ENCODE peak calls at places on chromosome 13, in ten cellular contexts. One of them, this sample, is unnamed.

GRCh38 chr13:45007225-45007624 is 17.9 kb downstream of the GPALPP1 start:
- DNase-seq in suprapubic skin: no peak
- DNase-seq in esophagus squamous epithelium: no peak
- DNase-seq in testis: no peak
- DNase-seq in uterus: no peak
- DNase-seq in body of pancreas: no peak
- DNase-seq in HCT116: no peak
- DNase-seq in A549: no peak
- DNase-seq in Peyer's patch: no peak
- DNase-seq in thyroid gland: no peak
- DNase-seq in this sample: no peak

GRCh38 chr13:93878675-93879074 is 600.8 kb downstream of the DCT start:
- DNase-seq in body of pancreas: no peak
- DNase-seq in Peyer's patch: no peak
- DNase-seq in thyroid gland: no peak
- DNase-seq in HCT116: no peak
- DNase-seq in testis: no peak
- DNase-seq in A549: no peak
- DNase-seq in suprapubic skin: no peak
- DNase-seq in uterus: no peak
- DNase-seq in esophagus squamous epithelium: no peak
- DNase-seq in this sample: no peak

GRCh38 chr13:81726037-81726726 is 1385.3 kb upstream of the SPRY2 start:
- DNase-seq in suprapubic skin: no peak
- DNase-seq in body of pancreas: no peak
- DNase-seq in testis: no peak
- DNase-seq in A549: no peak
- DNase-seq in thyroid gland: no peak
- DNase-seq in uterus: no peak
- DNase-seq in HCT116: no peak
- DNase-seq in Peyer's patch: no peak
- DNase-seq in esophagus squamous epithelium: no peak
- DNase-seq in this sample: no peak

GRCh38 chr13:98977568-98978270 is at the start of gene DOCK9:
- DNase-seq in Peyer's patch: no peak
- DNase-seq in testis: peak; percentile 79
- DNase-seq in HCT116: no peak
- DNase-seq in uterus: peak; percentile 39
- DNase-seq in body of pancreas: peak; percentile 68
- DNase-seq in A549: no peak
- DNase-seq in thyroid gland: peak; percentile 80
- DNase-seq in suprapubic skin: peak; percentile 75
- DNase-seq in esophagus squamous epithelium: no peak
- DNase-seq in this sample: peak; percentile 91

GRCh38 chr13:46621133-46621532 is 68.2 kb downstream of the LRCH1 start:
- DNase-seq in testis: no peak
- DNase-seq in A549: no peak
- DNase-seq in thyroid gland: no peak
- DNase-seq in suprapubic skin: no peak
- DNase-seq in body of pancreas: no peak
- DNase-seq in esophagus squamous epithelium: no peak
- DNase-seq in Peyer's patch: no peak
- DNase-seq in HCT116: no peak
- DNase-seq in uterus: no peak
- DNase-seq in this sample: no peak

GRCh38 chr13:94435604-94436226 is 43.8 kb downstream of the DCT start:
- DNase-seq in A549: peak; percentile 26
- DNase-seq in suprapubic skin: no peak
- DNase-seq in testis: no peak
- DNase-seq in HCT116: peak; percentile 34
- DNase-seq in esophagus squamous epithelium: no peak
- DNase-seq in body of pancreas: no peak
- DNase-seq in Peyer's patch: no peak
- DNase-seq in thyroid gland: no peak
- DNase-seq in uterus: no peak
- DNase-seq in this sample: no peak

GRCh38 chr13:50589139-50589538 is 254.4 kb downstream of the DLEU7 start:
- DNase-seq in body of pancreas: no peak
- DNase-seq in suprapubic skin: no peak
- DNase-seq in testis: no peak
- DNase-seq in HCT116: no peak
- DNase-seq in Peyer's patch: no peak
- DNase-seq in uterus: no peak
- DNase-seq in thyroid gland: peak; percentile 27
- DNase-seq in A549: no peak
- DNase-seq in esophagus squamous epithelium: no peak
- DNase-seq in this sample: no peak

GRCh38 chr13:43196171-43196611 is 172.8 kb downstream of the DNAJC15 start:
- DNase-seq in testis: peak; percentile 57
- DNase-seq in thyroid gland: no peak
- DNase-seq in body of pancreas: peak; percentile 5
- DNase-seq in A549: no peak
- DNase-seq in HCT116: no peak
- DNase-seq in uterus: peak; percentile 46
- DNase-seq in suprapubic skin: no peak
- DNase-seq in Peyer's patch: no peak
- DNase-seq in esophagus squamous epithelium: no peak
- DNase-seq in this sample: no peak

GRCh38 chr13:110853235-110853721 is 61.6 kb downstream of the ANKRD10 start:
- DNase-seq in Peyer's patch: no peak
- DNase-seq in A549: no peak
- DNase-seq in HCT116: no peak
- DNase-seq in suprapubic skin: no peak
- DNase-seq in uterus: peak; percentile 58
- DNase-seq in testis: no peak
- DNase-seq in thyroid gland: no peak
- DNase-seq in body of pancreas: no peak
- DNase-seq in esophagus squamous epithelium: no peak
- DNase-seq in this sample: no peak

GRCh38 chr13:42277618-42278276 is 5.8 kb downstream of the AKAP11 start:
- DNase-seq in testis: no peak
- DNase-seq in uterus: no peak
- DNase-seq in A549: no peak
- DNase-seq in esophagus squamous epithelium: no peak
- DNase-seq in body of pancreas: no peak
- DNase-seq in Peyer's patch: no peak
- DNase-seq in suprapubic skin: no peak
- DNase-seq in HCT116: no peak
- DNase-seq in thyroid gland: no peak
- DNase-seq in this sample: no peak

GRCh38 chr13:49292742-49293498 is 45.2 kb downstream of the CDADC1 start:
- DNase-seq in uterus: no peak
- DNase-seq in A549: no peak
- DNase-seq in esophagus squamous epithelium: no peak
- DNase-seq in body of pancreas: peak; percentile 33
- DNase-seq in suprapubic skin: no peak
- DNase-seq in testis: no peak
- DNase-seq in thyroid gland: peak; percentile 98
- DNase-seq in Peyer's patch: no peak
- DNase-seq in HCT116: no peak
- DNase-seq in this sample: no peak

GRCh38 chr13:32910530-32910929 is 105.7 kb upstream of the KL start:
- DNase-seq in thyroid gland: no peak
- DNase-seq in Peyer's patch: no peak
- DNase-seq in esophagus squamous epithelium: no peak
- DNase-seq in uterus: no peak
- DNase-seq in body of pancreas: no peak
- DNase-seq in HCT116: no peak
- DNase-seq in testis: no peak
- DNase-seq in suprapubic skin: no peak
- DNase-seq in A549: no peak
- DNase-seq in this sample: no peak
- H3K4me3 ChIP-seq in thyroid gland: no peak overlapping the region
- H3K4me3 ChIP-seq in Peyer's patch: no peak overlapping the region
- H3K4me3 ChIP-seq in esophagus squamous epithelium: no peak overlapping the region
- H3K4me3 ChIP-seq in uterus: no peak overlapping the region
- H3K4me3 ChIP-seq in body of pancreas: no peak overlapping the region
- H3K4me3 ChIP-seq in HCT116: no peak overlapping the region
- H3K4me3 ChIP-seq in testis: no peak overlapping the region
- H3K4me3 ChIP-seq in suprapubic skin: no peak overlapping the region
- H3K4me3 ChIP-seq in A549: no peak overlapping the region
- H3K4me3 ChIP-seq in this sample: no peak overlapping the region

GRCh38 chr13:33261426-33262068 is 24.0 kb downstream of the STARD13 start:
- DNase-seq in A549: no peak
- DNase-seq in HCT116: no peak
- DNase-seq in Peyer's patch: no peak
- DNase-seq in testis: no peak
- DNase-seq in suprapubic skin: no peak
- DNase-seq in body of pancreas: no peak
- DNase-seq in uterus: peak; percentile 35
- DNase-seq in esophagus squamous epithelium: no peak
- DNase-seq in thyroid gland: no peak
- DNase-seq in this sample: no peak

GRCh38 chr13:33262997-33263396 is 22.6 kb downstream of the STARD13 start:
- DNase-seq in suprapubic skin: no peak
- DNase-seq in uterus: no peak
- DNase-seq in testis: no peak
- DNase-seq in esophagus squamous epithelium: no peak
- DNase-seq in Peyer's patch: no peak
- DNase-seq in A549: no peak
- DNase-seq in body of pancreas: no peak
- DNase-seq in thyroid gland: no peak
- DNase-seq in HCT116: no peak
- DNase-seq in this sample: no peak

GRCh38 chr13:33262069-33262487 is 23.5 kb downstream of the STARD13 start:
- DNase-seq in esophagus squamous epithelium: no peak
- DNase-seq in body of pancreas: no peak
- DNase-seq in suprapubic skin: no peak
- DNase-seq in Peyer's patch: peak; percentile 79
- DNase-seq in HCT116: peak; percentile 66
- DNase-seq in thyroid gland: no peak
- DNase-seq in testis: no peak
- DNase-seq in A549: peak; percentile 21
- DNase-seq in uterus: peak; percentile 32
- DNase-seq in this sample: no peak

GRCh38 chr13:33263484-33263883 is 22.1 kb downstream of the STARD13 start:
- DNase-seq in HCT116: no peak
- DNase-seq in A549: no peak
- DNase-seq in Peyer's patch: no peak
- DNase-seq in testis: no peak
- DNase-seq in uterus: no peak
- DNase-seq in suprapubic skin: no peak
- DNase-seq in thyroid gland: peak; percentile 61
- DNase-seq in esophagus squamous epithelium: no peak
- DNase-seq in body of pancreas: no peak
- DNase-seq in this sample: no peak

DNA sequence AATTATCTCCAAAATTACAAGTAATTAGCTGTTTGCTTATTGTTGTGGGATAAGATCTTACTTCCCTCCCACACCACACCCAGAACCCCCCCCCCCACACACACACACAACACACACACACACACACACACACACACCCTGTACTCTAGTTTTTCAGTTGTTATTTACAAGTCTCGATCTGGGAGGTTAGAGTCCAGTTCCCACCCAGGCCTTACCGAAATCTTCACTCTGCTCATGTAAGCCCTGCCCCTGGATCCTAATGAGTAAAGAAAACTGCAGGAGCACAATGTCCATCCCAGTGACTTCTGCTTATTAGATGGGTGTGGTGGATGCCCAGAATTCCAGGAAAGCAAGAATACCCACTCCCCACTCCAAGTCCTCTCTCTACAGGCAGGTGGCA is 23.0 kb downstream of the STARD13 start:
- DNase-seq in HCT116: no peak
- DNase-seq in testis: no peak
- DNase-seq in body of pancreas: no peak
- DNase-seq in thyroid gland: no peak
- DNase-seq in Peyer's patch: no peak
- DNase-seq in esophagus squamous epithelium: no peak
- DNase-seq in A549: no peak
- DNase-seq in uterus: no peak
- DNase-seq in suprapubic skin: no peak
- DNase-seq in this sample: no peak
- TF ChIP-seq CTCF in HCT116: no peak
- TF ChIP-seq CTCF in testis: no peak
- TF ChIP-seq CTCF in body of pancreas: no peak
- TF ChIP-seq CTCF in thyroid gland: no peak
- TF ChIP-seq CTCF in Peyer's patch: no peak
- TF ChIP-seq CTCF in esophagus squamous epithelium: no peak
- TF ChIP-seq CTCF in A549: no peak
- TF ChIP-seq CTCF in uterus: no peak
- TF ChIP-seq CTCF in suprapubic skin: no peak
- TF ChIP-seq CTCF in this sample: no peak

GRCh38 chr13:109783815-109784589 is 2.4 kb downstream of the IRS2 start:
- DNase-seq in suprapubic skin: no peak
- DNase-seq in thyroid gland: no peak
- DNase-seq in A549: no peak
- DNase-seq in esophagus squamous epithelium: no peak
- DNase-seq in Peyer's patch: peak; percentile 56
- DNase-seq in body of pancreas: no peak
- DNase-seq in uterus: peak; percentile 17
- DNase-seq in HCT116: no peak
- DNase-seq in testis: no peak
- DNase-seq in this sample: no peak

GRCh38 chr13:109785141-109785891 is 1.1 kb downstream of the IRS2 start:
- DNase-seq in Peyer's patch: peak; percentile 67
- DNase-seq in suprapubic skin: peak; percentile 76
- DNase-seq in A549: no peak
- DNase-seq in testis: peak; percentile 55
- DNase-seq in esophagus squamous epithelium: no peak
- DNase-seq in thyroid gland: peak; percentile 93
- DNase-seq in uterus: peak; percentile 46
- DNase-seq in body of pancreas: peak; percentile 61
- DNase-seq in HCT116: no peak
- DNase-seq in this sample: peak; percentile 32

GRCh38 chr13:109783447-109783814 is 3.0 kb downstream of the IRS2 start:
- DNase-seq in esophagus squamous epithelium: no peak
- DNase-seq in Peyer's patch: no peak
- DNase-seq in body of pancreas: no peak
- DNase-seq in uterus: no peak
- DNase-seq in testis: no peak
- DNase-seq in HCT116: no peak
- DNase-seq in thyroid gland: no peak
- DNase-seq in suprapubic skin: no peak
- DNase-seq in A549: no peak
- DNase-seq in this sample: peak; percentile 85

GRCh38 chr13:109785892-109786450 is 412 bp downstream of the IRS2 start:
- DNase-seq in A549: no peak
- DNase-seq in thyroid gland: peak; percentile 43
- DNase-seq in Peyer's patch: no peak
- DNase-seq in uterus: no peak
- DNase-seq in suprapubic skin: no peak
- DNase-seq in HCT116: no peak
- DNase-seq in esophagus squamous epithelium: no peak
- DNase-seq in body of pancreas: peak; percentile 14
- DNase-seq in testis: peak; percentile 40
- DNase-seq in this sample: no peak

GRCh38 chr13:109784590-109785140 is 1.7 kb downstream of the IRS2 start:
- DNase-seq in testis: peak; percentile 84
- DNase-seq in thyroid gland: peak; percentile 81
- DNase-seq in HCT116: no peak
- DNase-seq in body of pancreas: peak; percentile 73
- DNase-seq in uterus: peak; percentile 79
- DNase-seq in A549: no peak
- DNase-seq in esophagus squamous epithelium: no peak
- DNase-seq in Peyer's patch: peak; percentile 84
- DNase-seq in suprapubic skin: peak; percentile 78
- DNase-seq in this sample: peak; percentile 93
- TF ChIP-seq POLR2A in testis: no peak
- TF ChIP-seq POLR2A in thyroid gland: peak; percentile 40
- TF ChIP-seq POLR2A in HCT116: no peak
- TF ChIP-seq POLR2A in body of pancreas: no peak
- TF ChIP-seq POLR2A in uterus: no peak
- TF ChIP-seq POLR2A in A549: no peak
- TF ChIP-seq POLR2A in esophagus squamous epithelium: no peak
- TF ChIP-seq POLR2A in Peyer's patch: no peak
- TF ChIP-seq POLR2A in suprapubic skin: no peak
- TF ChIP-seq POLR2A in this sample: no peak

GRCh38 chr13:30303269-30303668 is 4.1 kb downstream of the KATNAL1 start:
- DNase-seq in body of pancreas: no peak
- DNase-seq in A549: no peak
- DNase-seq in Peyer's patch: no peak
- DNase-seq in esophagus squamous epithelium: no peak
- DNase-seq in HCT116: no peak
- DNase-seq in thyroid gland: no peak
- DNase-seq in suprapubic skin: no peak
- DNase-seq in uterus: no peak
- DNase-seq in testis: no peak
- DNase-seq in this sample: no peak
- H3K4me3 ChIP-seq in body of pancreas: no peak overlapping the region
- H3K4me3 ChIP-seq in A549: no peak overlapping the region
- H3K4me3 ChIP-seq in Peyer's patch: no peak overlapping the region
- H3K4me3 ChIP-seq in esophagus squamous epithelium: no peak overlapping the region
- H3K4me3 ChIP-seq in HCT116: no peak overlapping the region
- H3K4me3 ChIP-seq in thyroid gland: no peak overlapping the region
- H3K4me3 ChIP-seq in suprapubic skin: no peak overlapping the region
- H3K4me3 ChIP-seq in uterus: no peak overlapping the region
- H3K4me3 ChIP-seq in testis: no peak overlapping the region
- H3K4me3 ChIP-seq in this sample: no peak overlapping the region

This sample was measured in lower leg skin.